ENCODE peak calls at places on chromosomes 5 and 9, in five cellular contexts. One of them, this sample, is unnamed.

GRCh38 chr9:135086597-135087488 is 625 bp upstream of the OLFM1 start:
- DNase-seq in stomach: no peak
- DNase-seq in A549: no peak
- DNase-seq in HepG2: no peak
- DNase-seq in H1: no peak
- DNase-seq in this sample: no peak

GRCh38 chr5:166758151-166758550 is 1533.3 kb upstream of the WWC1 start:
- DNase-seq in A549: no peak
- DNase-seq in HepG2: no peak
- DNase-seq in stomach: no peak
- DNase-seq in H1: no peak
- DNase-seq in this sample: no peak

GRCh38 chr5:177477701-177478477 is 4.5 kb upstream of the DBN1 start:
- DNase-seq in stomach: no peak
- DNase-seq in A549: no peak
- DNase-seq in H1: no peak
- DNase-seq in HepG2: no peak
- DNase-seq in this sample: no peak

GRCh38 chr9:134454386-134454978 is 128.2 kb downstream of the RXRA start:
- DNase-seq in HepG2: no peak
- DNase-seq in stomach: no peak
- DNase-seq in H1: no peak
- DNase-seq in A549: no peak
- DNase-seq in this sample: peak; percentile 53

GRCh38 chr9:14529047-14529446 is 164.2 kb downstream of the ZDHHC21 start:
- DNase-seq in stomach: no peak
- DNase-seq in HepG2: no peak
- DNase-seq in A549: no peak
- DNase-seq in H1: no peak
- DNase-seq in this sample: no peak

GRCh38 chr5:104793452-104794120 is 1231.0 kb upstream of the NUDT12 start:
- DNase-seq in A549: no peak
- DNase-seq in stomach: no peak
- DNase-seq in HepG2: no peak
- DNase-seq in H1: no peak
- DNase-seq in this sample: no peak

GRCh38 chr5:89421035-89421434 is 538.1 kb upstream of the MEF2C start:
- DNase-seq in HepG2: no peak
- DNase-seq in H1: no peak
- DNase-seq in stomach: no peak
- DNase-seq in A549: no peak
- DNase-seq in this sample: no peak

GRCh38 chr5:33240552-33240951 is 200.2 kb upstream of the TARS1 start:
- DNase-seq in HepG2: no peak
- DNase-seq in stomach: no peak
- DNase-seq in A549: no peak
- DNase-seq in H1: no peak
- DNase-seq in this sample: no peak

GRCh38 chr9:79969383-79969782 is 397.6 kb downstream of the TLE4 start:
- DNase-seq in HepG2: no peak
- DNase-seq in stomach: peak; percentile 71
- DNase-seq in A549: no peak
- DNase-seq in H1: no peak
- DNase-seq in this sample: no peak

GRCh38 chr9:19162026-19162366 is 34.7 kb upstream of the PLIN2 start:
- DNase-seq in stomach: no peak
- DNase-seq in HepG2: no peak
- DNase-seq in H1: no peak
- DNase-seq in A549: no peak
- DNase-seq in this sample: no peak

GRCh38 chr9:108802967-108803366 is 52.8 kb downstream of the ACTL7B start:
- DNase-seq in A549: no peak
- DNase-seq in H1: no peak
- DNase-seq in HepG2: no peak
- DNase-seq in stomach: no peak
- DNase-seq in this sample: no peak

GRCh38 chr5:69450116-69450515 is 35.2 kb downstream of the MARVELD2 start:
- DNase-seq in stomach: no peak
- DNase-seq in A549: peak; percentile 27
- DNase-seq in HepG2: no peak
- DNase-seq in H1: no peak
- DNase-seq in this sample: no peak

GRCh38 chr5:29697786-29698414 is 1495.6 kb upstream of the CDH6 start:
- DNase-seq in A549: no peak
- DNase-seq in HepG2: peak; percentile 39
- DNase-seq in H1: no peak
- DNase-seq in stomach: no peak
- DNase-seq in this sample: no peak

GRCh38 chr5:29701600-29701999 is 1491.9 kb upstream of the CDH6 start:
- DNase-seq in stomach: no peak
- DNase-seq in A549: no peak
- DNase-seq in H1: no peak
- DNase-seq in HepG2: no peak
- DNase-seq in this sample: no peak

GRCh38 chr5:29702875-29703274 is 1490.6 kb upstream of the CDH6 start:
- DNase-seq in H1: no peak
- DNase-seq in stomach: no peak
- DNase-seq in HepG2: no peak
- DNase-seq in A549: no peak
- DNase-seq in this sample: no peak
- TF ChIP-seq EP300 in H1: no peak
- TF ChIP-seq EP300 in stomach: no peak
- TF ChIP-seq EP300 in HepG2: no peak
- TF ChIP-seq EP300 in A549: no peak
- TF ChIP-seq EP300 in this sample: no peak

DNA sequence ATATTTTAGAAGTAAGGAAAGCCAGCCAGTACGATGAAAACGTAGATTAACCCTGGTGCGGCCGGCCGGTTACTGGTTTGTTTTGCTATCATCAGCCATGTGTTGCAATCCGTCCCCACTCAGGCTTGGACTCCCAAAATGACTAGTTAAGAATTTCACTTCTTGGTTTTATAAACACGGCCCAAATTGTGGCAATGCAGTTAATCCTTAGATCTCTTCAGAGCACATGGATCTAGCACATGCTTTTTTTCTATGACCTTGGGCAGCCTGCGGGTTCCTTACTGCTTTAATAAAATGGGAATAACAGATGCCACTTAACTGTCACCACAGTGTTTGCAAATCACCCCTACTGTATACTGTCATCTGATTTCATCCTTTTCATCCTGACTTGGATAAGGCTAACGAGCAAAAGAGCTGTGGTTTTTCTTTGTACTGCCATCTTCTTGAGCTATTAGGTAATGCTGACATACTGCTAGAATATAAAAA is 1.5 kb downstream of the NDFIP1 start:
- DNase-seq in stomach: no peak
- DNase-seq in H1: no peak
- DNase-seq in A549: peak; percentile 17
- DNase-seq in HepG2: peak; percentile 15
- DNase-seq in this sample: no peak
- TF ChIP-seq POLR2A in stomach: no peak
- TF ChIP-seq POLR2A in H1: no peak
- TF ChIP-seq POLR2A in A549: no peak
- TF ChIP-seq POLR2A in HepG2: no peak
- TF ChIP-seq POLR2A in this sample: no peak

DNA sequence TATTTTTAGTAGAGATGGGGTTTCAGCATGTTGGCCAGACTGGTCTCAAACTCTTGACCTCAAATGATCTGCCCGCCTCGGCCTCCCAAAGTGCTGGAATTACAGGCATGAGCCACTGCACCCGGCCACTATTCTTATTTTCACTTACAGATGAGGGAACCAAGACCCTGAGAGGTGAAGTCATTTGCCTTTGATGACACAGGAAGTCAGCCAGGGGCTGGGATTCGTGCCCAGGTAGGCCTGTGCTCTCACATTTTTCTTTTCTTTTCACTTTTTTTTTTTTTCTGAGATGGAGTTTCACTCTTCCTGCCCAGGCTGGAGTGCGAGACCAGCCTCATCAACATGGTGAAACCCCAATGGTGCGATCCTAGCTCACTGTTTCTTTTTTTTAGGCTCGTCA is 22.2 kb downstream of the ENG start:
- DNase-seq in HepG2: no peak
- DNase-seq in H1: no peak
- DNase-seq in stomach: no peak
- DNase-seq in A549: no peak
- DNase-seq in this sample: no peak
- H3K27ac ChIP-seq in HepG2: no peak overlapping the region
- H3K27ac ChIP-seq in H1: no peak overlapping the region
- H3K27ac ChIP-seq in stomach: no peak overlapping the region
- H3K27ac ChIP-seq in A549: no peak overlapping the region
- H3K27ac ChIP-seq in this sample: peak overlapping the region; percentile 96

GRCh38 chr9:93680445-93681315 is 104.3 kb downstream of the PHF2 start:
- DNase-seq in A549: no peak
- DNase-seq in HepG2: no peak
- DNase-seq in H1: no peak
- DNase-seq in stomach: peak; percentile 25
- DNase-seq in this sample: peak; percentile 12

GRCh38 chr9:93684161-93684765 is 107.9 kb downstream of the PHF2 start:
- DNase-seq in H1: no peak
- DNase-seq in HepG2: no peak
- DNase-seq in A549: no peak
- DNase-seq in stomach: no peak
- DNase-seq in this sample: no peak

GRCh38 chr9:93683331-93684134 is 107.1 kb downstream of the PHF2 start:
- DNase-seq in HepG2: no peak
- DNase-seq in A549: no peak
- DNase-seq in H1: no peak
- DNase-seq in stomach: peak; percentile 18
- DNase-seq in this sample: no peak

GRCh38 chr9:93681316-93682154 is 105.2 kb downstream of the PHF2 start:
- DNase-seq in stomach: peak; percentile 26
- DNase-seq in H1: no peak
- DNase-seq in HepG2: peak; percentile 36
- DNase-seq in A549: no peak
- DNase-seq in this sample: no peak

DNA sequence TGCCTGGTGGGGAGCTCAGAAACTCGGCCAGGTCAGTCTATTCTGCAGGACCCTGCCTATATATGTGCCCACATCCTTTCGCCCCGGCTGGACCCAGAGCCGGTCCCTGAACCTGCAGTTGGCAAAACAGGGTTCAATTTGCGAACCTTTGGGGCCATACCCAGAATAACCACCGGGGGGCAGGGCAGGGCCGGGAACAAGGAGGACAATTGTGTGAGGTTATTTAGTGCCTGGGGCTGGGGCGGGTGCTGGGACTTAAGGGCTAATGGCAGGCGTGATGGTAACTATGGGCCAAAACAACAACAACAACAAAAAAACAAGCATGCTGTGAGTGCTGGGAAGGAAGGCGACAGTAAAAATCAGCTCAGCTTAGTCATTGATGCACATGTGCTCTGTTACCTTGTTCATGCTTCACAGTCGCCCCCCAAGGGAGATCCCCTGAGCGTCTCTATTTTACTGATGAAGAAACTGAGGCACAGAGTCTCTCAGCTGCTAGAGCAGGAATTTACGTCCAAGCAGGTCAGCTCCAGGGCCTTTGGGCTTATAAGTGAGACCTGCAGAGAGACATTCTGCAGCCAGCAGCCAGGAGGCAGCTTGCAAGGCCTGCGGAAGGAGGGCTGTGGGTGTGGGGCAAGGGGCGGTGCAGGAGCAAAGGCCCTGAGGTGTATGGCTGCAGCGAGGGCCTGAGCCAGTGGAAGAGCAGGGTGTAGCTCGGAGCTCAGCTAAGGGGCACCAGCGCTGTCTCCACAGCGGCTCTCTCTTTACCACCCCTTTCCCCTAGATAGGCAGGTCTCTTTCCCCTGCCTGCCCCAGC is 106.0 kb downstream of the PHF2 start:
- DNase-seq in A549: peak; percentile 66
- DNase-seq in stomach: peak; percentile 77
- DNase-seq in HepG2: peak; percentile 28
- DNase-seq in H1: peak; percentile 60
- DNase-seq in this sample: peak; percentile 67
- TF ChIP-seq EP300 in A549: no peak
- TF ChIP-seq EP300 in stomach: no peak
- TF ChIP-seq EP300 in HepG2: no peak
- TF ChIP-seq EP300 in H1: peak; percentile 66
- TF ChIP-seq EP300 in this sample: no peak

This sample was measured in ovary.